ENCODE peak calls at places on chromosomes 5 and 9, in seven cellular contexts. Q is transverse colon, W is suprapubic skin, C is neural crest cell, B is bronchial epithelial cell, X is heart right ventricle, Y is AG09309. L is an unnamed sample.

GRCh38 chr9:121678501-121679022 is 27.1 kb downstream of the DAB2IP start:
- DNase-seq in Q (no peak), Y (no peak), B (no peak), C (no peak), X (no peak), W (no peak), L (no peak)

GRCh38 chr5:14733661-14734060 is 69.1 kb downstream of the OTULIN start:
- DNase-seq in W (no peak), X (no peak), C (no peak), Y (no peak), Q (no peak), B (no peak), L (no peak)

GRCh38 chr5:9176641-9177040 is 369.2 kb downstream of the SEMA5A start:
- DNase-seq in X (no peak), Y (no peak), C (no peak), B (no peak), Q (no peak), W (no peak), L (no peak)

GRCh38 chr5:133820516-133820915 is 147.9 kb downstream of the C5orf15 start:
- DNase-seq in Y (no peak), W (peak), X (no peak), B (no peak), Q (no peak), C (no peak), L (no peak)

GRCh38 chr5:114018178-114018577 is 343.7 kb upstream of the KCNN2 start:
- DNase-seq in C (no peak), Q (no peak), B (no peak), Y (no peak), X (no peak), W (no peak), L (no peak)

GRCh38 chr5:74916831-74917710 is 50.9 kb upstream of the FAM169A start:
- DNase-seq in C (no peak), W (no peak), Y (no peak), Q (no peak), B (peak), X (no peak), L (peak)

GRCh38 chr5:39072915-39073758 is 1.1 kb downstream of the RICTOR start:
- DNase-seq in Q (peak), Y (no peak), W (no peak), C (peak), X (peak), B (peak), L (peak)

GRCh38 chr9:20770947-20771346 is 86.9 kb downstream of the FOCAD start:
- DNase-seq in C (no peak), Y (no peak), B (no peak), Q (no peak), X (no peak), W (no peak), L (no peak)

GRCh38 chr5:104088876-104089778 is 526.5 kb upstream of the NUDT12 start:
- DNase-seq in C (no peak), B (no peak), X (no peak), W (no peak), Y (peak), Q (no peak), L (peak)

GRCh38 chr9:123686131-123686848 is 243.6 kb downstream of the DENND1A start:
- DNase-seq in B (peak), Q (peak), X (peak), W (no peak), C (no peak), Y (no peak), L (peak)

GRCh38 chr5:97062046-97062445 is 80.4 kb downstream of the LIX1 start:
- DNase-seq in C (no peak), W (no peak), Q (no peak), Y (no peak), X (no peak), B (no peak), L (no peak)

GRCh38 chr9:93911871-93912554 is 43.1 kb downstream of the BARX1 start:
- DNase-seq in B (no peak), Y (no peak), C (no peak), X (peak), Q (no peak), W (no peak), L (no peak)

GRCh38 chr5:151243564-151243963 is 9.4 kb upstream of the GM2A start:
- DNase-seq in C (no peak), W (no peak), X (no peak), Q (no peak), B (no peak), Y (no peak), L (no peak)

GRCh38 chr9:109859447-109859846 is 79.4 kb downstream of the PALM2AKAP2 start:
- DNase-seq in Q (no peak), C (no peak), W (no peak), Y (no peak), B (peak), X (no peak), L (no peak)

GRCh38 chr9:109861499-109861898 is 81.5 kb downstream of the PALM2AKAP2 start:
- DNase-seq in C (no peak), X (peak), W (no peak), B (no peak), Q (no peak), Y (peak), L (peak)

GRCh38 chr9:109863961-109864360 is 84.0 kb downstream of the PALM2AKAP2 start:
- DNase-seq in W (no peak), B (no peak), X (peak), Q (peak), C (no peak), Y (no peak), L (no peak)

GRCh38 chr9:109861918-109862317 is 81.9 kb downstream of the PALM2AKAP2 start:
- DNase-seq in Q (no peak), Y (peak), C (no peak), B (no peak), W (no peak), X (no peak), L (no peak)

GRCh38 chr9:109862452-109862851 is 82.5 kb downstream of the PALM2AKAP2 start:
- DNase-seq in Q (no peak), C (no peak), X (no peak), W (no peak), Y (no peak), B (no peak), L (no peak)
- TF ChIP-seq CTCF in Q (no peak), C (no peak), X (no peak), W (no peak), Y (no peak), B (no peak), L (no peak)

GRCh38 chr5:138611295-138612220 is 36.4 kb upstream of the HSPA9 start:
- DNase-seq in C (peak), X (no peak), Y (no peak), B (peak), W (peak), Q (no peak), L (peak)
- TF ChIP-seq CTCF in C (no peak), X (no peak), Y (no peak), B (peak), W (no peak), Q (no peak), L (no peak)

DNA sequence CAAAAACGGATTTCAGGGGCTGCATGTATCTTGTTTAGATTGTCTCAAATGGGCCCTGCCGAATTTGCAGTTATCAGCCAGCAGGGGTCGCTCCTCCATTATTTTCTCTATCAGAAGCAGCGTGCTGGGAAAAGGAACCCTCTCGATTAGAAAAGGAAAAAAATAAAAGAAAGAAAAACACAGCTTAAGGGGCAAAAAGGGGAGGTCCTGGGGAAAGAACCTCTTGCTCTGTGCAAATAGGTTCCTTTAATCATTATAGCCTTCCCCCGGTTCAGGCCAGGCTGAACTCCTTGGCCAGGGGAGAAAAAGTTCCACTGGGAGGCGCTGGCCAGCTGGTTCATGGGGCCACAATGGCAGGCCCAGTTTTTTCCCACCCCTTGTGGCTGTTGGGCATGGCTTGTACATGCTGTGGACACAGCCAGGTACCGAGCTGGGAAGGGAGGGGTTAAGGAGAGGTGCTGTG is 25.0 kb upstream of the CAPSL start:
- DNase-seq in C (no peak), Y (no peak), B (no peak), W (no peak), Q (peak), X (no peak), L (peak)
- TF ChIP-seq CTCF in C (peak), Y (peak), B (peak), W (no peak), Q (peak), X (no peak), L (peak)

GRCh38 chr5:76960004-76960625 is 7.3 kb downstream of the CRHBP start:
- DNase-seq in B (no peak), X (no peak), W (no peak), Y (no peak), Q (no peak), C (no peak), L (no peak)
- TF ChIP-seq CTCF in B (no peak), X (no peak), W (no peak), Y (no peak), Q (no peak), C (no peak), L (no peak)

DNA sequence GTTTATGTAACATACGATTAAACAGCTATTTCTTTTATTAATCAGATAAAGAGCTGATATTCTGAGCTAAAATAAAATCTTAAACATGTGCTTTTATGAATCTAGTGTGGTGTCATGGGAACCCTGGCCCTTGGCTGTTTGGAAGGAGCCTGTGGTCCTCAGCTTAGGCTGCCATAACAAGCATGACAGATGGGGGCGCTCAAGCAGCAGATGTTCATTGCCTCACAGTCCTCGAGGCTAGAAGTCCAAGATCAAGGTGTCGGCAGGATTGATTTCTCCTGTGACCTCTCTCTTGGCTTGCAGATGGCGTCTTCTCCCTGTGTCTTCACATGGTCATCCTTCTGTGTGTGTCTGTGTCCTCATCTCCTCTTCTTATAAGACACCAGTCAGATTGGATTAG is 448.2 kb downstream of the GADD45G start:
- DNase-seq in B (no peak), W (no peak), X (no peak), C (peak), Y (no peak), Q (no peak), L (no peak)
- TF ChIP-seq CTCF in B (no peak), W (no peak), X (no peak), C (peak), Y (no peak), Q (no peak), L (peak)

DNA sequence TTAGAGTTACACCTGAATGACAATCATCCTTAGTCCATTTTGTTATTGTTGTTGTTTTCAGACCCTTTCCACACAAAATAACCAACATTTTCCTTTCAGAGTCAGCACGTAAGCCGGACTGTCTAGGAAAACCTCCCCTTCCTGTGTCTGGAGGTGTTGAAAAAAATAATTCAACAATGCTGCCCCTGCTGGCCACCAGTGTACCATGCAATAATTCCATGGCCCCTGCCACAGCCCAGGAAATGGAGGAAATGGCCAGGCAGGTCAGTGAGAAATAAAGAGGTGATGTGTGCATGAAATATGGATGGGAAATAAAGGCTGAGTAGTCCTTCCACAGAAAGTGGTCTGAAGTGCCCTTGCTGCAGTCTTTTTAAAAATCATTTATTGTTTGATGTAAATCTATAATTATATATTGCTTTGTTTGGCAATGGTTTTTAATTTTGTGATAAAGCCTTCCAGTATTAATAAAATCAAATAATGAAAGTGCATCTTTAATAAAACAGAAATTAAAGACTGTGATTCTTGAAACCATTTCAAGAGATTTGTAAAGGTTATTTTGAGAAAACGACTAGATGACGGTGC is 152.8 kb upstream of the PAPPA start:
- DNase-seq in Q (peak), C (peak), X (no peak), W (no peak), Y (no peak), B (peak), L (no peak)
- TF ChIP-seq CTCF in Q (no peak), C (peak), X (peak), W (peak), Y (peak), B (peak), L (peak)

GRCh38 chr9:88308831-88309230 is 79.4 kb upstream of the SPIN1 start:
- DNase-seq in X (no peak), Y (no peak), W (no peak), B (no peak), Q (no peak), C (no peak), L (no peak)

GRCh38 chr9:88312070-88312469 is 76.2 kb upstream of the SPIN1 start:
- DNase-seq in B (no peak), C (no peak), Q (no peak), W (no peak), X (no peak), Y (no peak), L (no peak)

GRCh38 chr9:88310310-88310980 is 77.8 kb upstream of the SPIN1 start:
- DNase-seq in B (no peak), W (no peak), Y (no peak), Q (peak), C (no peak), X (no peak), L (peak)

GRCh38 chr9:88312517-88313103 is 75.6 kb upstream of the SPIN1 start:
- DNase-seq in Q (no peak), B (no peak), Y (no peak), C (no peak), X (no peak), W (no peak), L (no peak)

GRCh38 chr9:88313364-88314220 is 74.7 kb upstream of the SPIN1 start:
- DNase-seq in C (no peak), W (no peak), Y (no peak), X (no peak), Q (no peak), B (no peak), L (no peak)
- TF ChIP-seq CTCF in C (no peak), W (no peak), Y (no peak), X (no peak), Q (no peak), B (no peak), L (no peak)

GRCh38 chr5:172664018-172664417 is 23.0 kb downstream of the NEURL1B start:
- DNase-seq in W (no peak), Q (no peak), C (no peak), B (no peak), X (no peak), Y (no peak), L (no peak)

GRCh38 chr5:172667786-172668735 is 27.0 kb downstream of the NEURL1B start:
- DNase-seq in B (peak), Y (no peak), W (no peak), X (no peak), Q (peak), C (no peak), L (no peak)

GRCh38 chr5:172669808-172670402 is 28.8 kb downstream of the NEURL1B start:
- DNase-seq in W (no peak), C (no peak), Q (no peak), B (no peak), Y (no peak), X (no peak), L (no peak)

GRCh38 chr5:172665049-172665541 is 24.0 kb downstream of the NEURL1B start:
- DNase-seq in X (no peak), C (no peak), Q (no peak), W (no peak), Y (no peak), B (no peak), L (no peak)

DNA sequence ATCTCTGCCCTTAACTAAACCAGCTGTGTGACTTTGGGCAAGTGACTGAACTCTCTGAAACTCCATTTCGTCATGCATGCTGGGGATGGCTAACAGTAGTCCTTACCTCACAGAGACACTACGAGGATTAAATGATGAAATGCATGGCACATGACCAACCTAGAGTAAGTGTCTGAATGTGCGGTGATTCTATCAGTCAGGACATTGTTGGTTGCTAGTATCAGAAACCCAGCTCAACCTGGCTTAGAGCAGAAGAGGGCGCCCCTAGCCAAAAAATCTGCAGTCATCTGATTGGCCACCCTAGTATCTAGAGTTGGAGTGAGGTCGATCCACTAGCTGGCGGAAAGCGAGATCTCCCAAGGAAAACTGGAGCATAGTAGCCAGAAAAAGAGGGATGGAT is 25.2 kb downstream of the NEURL1B start:
- DNase-seq in B (no peak), C (no peak), Y (no peak), Q (no peak), W (no peak), X (no peak), L (peak)
- TF ChIP-seq CTCF in B (no peak), C (no peak), Y (no peak), Q (no peak), W (no peak), X (peak), L (no peak)

DNA sequence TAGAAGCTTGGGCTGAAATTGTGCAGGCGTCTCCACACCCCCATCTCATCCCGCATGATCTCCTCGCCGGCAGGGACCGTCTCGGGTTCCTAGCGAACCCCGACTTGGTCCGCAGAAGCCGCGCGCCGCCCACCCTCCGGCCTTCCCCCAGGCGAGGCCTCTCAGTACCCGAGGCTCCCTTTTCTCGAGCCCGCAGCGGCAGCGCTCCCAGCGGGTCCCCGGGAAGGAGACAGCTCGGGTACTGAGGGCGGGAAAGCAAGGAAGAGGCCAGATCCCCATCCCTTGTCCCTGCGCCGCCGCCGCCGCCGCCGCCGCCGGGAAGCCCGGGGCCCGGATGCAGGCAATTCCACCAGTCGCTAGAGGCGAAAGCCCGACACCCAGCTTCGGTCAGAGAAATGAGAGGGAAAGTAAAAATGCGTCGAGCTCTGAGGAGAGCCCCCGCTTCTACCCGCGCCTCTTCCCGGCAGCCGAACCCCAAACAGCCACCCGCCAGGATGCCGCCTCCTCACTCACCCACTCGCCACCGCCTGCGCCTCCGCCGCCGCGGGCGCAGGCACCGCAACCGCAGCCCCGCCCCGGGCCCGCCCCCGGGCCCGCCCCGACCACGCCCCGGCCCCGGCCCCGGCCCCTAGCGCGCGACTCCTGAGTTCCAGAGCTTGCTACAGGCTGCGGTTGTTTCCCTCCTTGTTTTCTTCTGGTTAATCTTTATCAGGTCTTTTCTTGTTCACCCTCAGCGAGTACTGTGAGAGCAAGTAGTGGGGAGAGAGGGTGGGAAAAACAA is at the start of gene C9orf72:
- DNase-seq in C (peak), Y (no peak), X (peak), Q (peak), B (no peak), W (peak), L (no peak)
- TF ChIP-seq CTCF in C (peak), Y (no peak), X (no peak), Q (no peak), B (no peak), W (no peak), L (no peak)

L was measured in fibroblast of villous mesenchyme.